ENCODE peak calls at places on chromosomes 6 and 20, in seven cellular contexts. Z, I, U, O, P, A and W are unnamed samples.

GRCh38 chr6:169812257-169812644 is 60.8 kb downstream of the ERMARD start:
- DNase-seq in P (no peak), Z (no peak), I (no peak), O (no peak), A (no peak), U (no peak), W (no peak)

GRCh38 chr20:4880051-4880450 is 121.3 kb downstream of the SLC23A2 start:
- DNase-seq in A (no peak), O (no peak), I (no peak), P (no peak), U (no peak), Z (no peak), W (no peak)

GRCh38 chr20:33843854-33844253 is 32.7 kb downstream of the CHMP4B start:
- DNase-seq in A (no peak), U (no peak), P (no peak), O (no peak), I (no peak), Z (no peak), W (peak)

GRCh38 chr6:2877057-2877882 is 25.8 kb downstream of the SERPINB9 start:
- DNase-seq in Z (no peak), I (no peak), P (no peak), A (peak), O (peak), U (peak), W (peak)

GRCh38 chr6:39377530-39377929 is 55.0 kb upstream of the KCNK16 start:
- DNase-seq in I (no peak), O (peak), A (peak), Z (no peak), P (no peak), U (peak), W (peak)

GRCh38 chr6:148329568-148330299 is 12.9 kb upstream of the SASH1 start:
- DNase-seq in O (no peak), A (peak), Z (no peak), P (no peak), I (no peak), U (peak), W (no peak)

GRCh38 chr6:39881851-39882566 is 52.3 kb downstream of the MOCS1 start:
- DNase-seq in A (peak), U (peak), O (no peak), P (no peak), Z (no peak), I (no peak), W (no peak)

GRCh38 chr20:32017711-32018251 is 7.5 kb downstream of the CCM2L start:
- DNase-seq in U (no peak), O (no peak), P (no peak), Z (peak), A (no peak), I (peak), W (peak)

GRCh38 chr6:46039646-46040045 is 24.0 kb upstream of the CLIC5 start:
- DNase-seq in Z (no peak), O (no peak), U (no peak), A (no peak), I (no peak), P (no peak), W (no peak)

GRCh38 chr6:116371384-116372209 is 850 bp downstream of the DSE start:
- DNase-seq in Z (peak), I (peak), O (peak), U (peak), A (peak), P (peak), W (peak)

GRCh38 chr6:155047523-155047922 is 52.4 kb downstream of the TIAM2 start:
- DNase-seq in U (no peak), I (no peak), Z (no peak), A (no peak), O (no peak), P (no peak), W (no peak)

GRCh38 chr6:73640179-73640750 is 13.5 kb downstream of the SLC17A5 start:
- DNase-seq in O (no peak), I (no peak), A (no peak), U (no peak), P (no peak), Z (no peak), W (no peak)

GRCh38 chr20:46342045-46342378 is 33.7 kb upstream of the CDH22 start:
- DNase-seq in P (no peak), I (no peak), A (no peak), Z (no peak), O (no peak), U (no peak), W (no peak)

GRCh38 chr6:108942556-108943492 is 94.6 kb downstream of the ARMC2 start:
- DNase-seq in O (no peak), Z (peak), A (no peak), I (peak), P (no peak), U (no peak), W (no peak)

GRCh38 chr6:149698175-149698574 is 19.7 kb downstream of the LATS1 start:
- DNase-seq in Z (no peak), O (no peak), U (no peak), P (no peak), I (no peak), A (no peak), W (no peak)

GRCh38 chr6:162856885-162857284 is 129.1 kb downstream of the PACRG start:
- DNase-seq in Z (no peak), P (no peak), U (peak), I (no peak), A (peak), O (peak), W (peak)

GRCh38 chr6:161507375-161507774 is 233.5 kb upstream of the AGPAT4 start:
- DNase-seq in Z (no peak), P (no peak), A (no peak), O (no peak), U (no peak), I (no peak), W (no peak)

GRCh38 chr6:2632368-2632767 is 118.4 kb downstream of the MYLK4 start:
- DNase-seq in Z (no peak), A (no peak), P (no peak), U (peak), I (no peak), O (no peak), W (no peak)

GRCh38 chr20:21941941-21942805 is 236.7 kb downstream of the PAX1 start:
- DNase-seq in A (no peak), P (no peak), O (no peak), I (no peak), Z (no peak), U (no peak), W (no peak)

GRCh38 chr20:57481281-57481711 is 43.6 kb downstream of the CTCFL start:
- DNase-seq in U (no peak), I (no peak), Z (no peak), P (no peak), A (no peak), O (no peak), W (no peak)

GRCh38 chr20:32067234-32067821 is 15.3 kb downstream of the HCK start:
- DNase-seq in I (no peak), P (no peak), A (peak), Z (no peak), U (peak), O (peak), W (no peak)

GRCh38 chr6:157528931-157529653 is 148.1 kb downstream of the ZDHHC14 start:
- DNase-seq in A (peak), U (no peak), P (no peak), O (no peak), Z (no peak), I (no peak), W (no peak)

GRCh38 chr20:17026346-17026745 is 200.5 kb upstream of the PCSK2 start:
- DNase-seq in P (no peak), U (no peak), A (no peak), Z (no peak), I (no peak), O (no peak), W (no peak)

GRCh38 chr6:36245572-36246031 is 24.3 kb upstream of the PNPLA1 start:
- DNase-seq in P (no peak), A (no peak), O (no peak), Z (no peak), U (no peak), I (no peak), W (peak)

GRCh38 chr6:55379895-55380294 is 52.6 kb downstream of the GFRAL start:
- DNase-seq in O (no peak), U (no peak), A (peak), P (no peak), Z (no peak), I (no peak), W (no peak)

GRCh38 chr20:35583636-35584560 is 31.7 kb upstream of the SPAG4 start:
- DNase-seq in Z (no peak), O (no peak), I (no peak), P (no peak), A (no peak), U (no peak), W (no peak)

GRCh38 chr6:2102316-2102883 is 143.0 kb downstream of the GMDS start:
- DNase-seq in Z (no peak), O (no peak), P (no peak), I (no peak), U (no peak), A (peak), W (no peak)